ENCODE peak calls at places on chromosomes 11 and 22, in four cellular contexts. O is Daoy; V is CD4-positive, CD25-positive, alpha-beta regulatory T cell; Z is activated naive CD8-positive, alpha-beta T cell treated with anti-CD3 and anti-CD28 coated beads for 36 hours. W is an unnamed sample.

GRCh38 chr11:43575931-43576833 is 104.4 kb upstream of the HSD17B12 start:
- DNase-seq in V (no peak), Z (no peak), O (no peak), W (no peak)

GRCh38 chr11:118621898-118622375 is 14.5 kb downstream of the PHLDB1 start:
- DNase-seq in Z (no peak), V (no peak), O (no peak), W (no peak)

GRCh38 chr11:1749787-1750351 is 526 bp downstream of the IFITM10 start:
- DNase-seq in O (peak), Z (no peak), V (no peak), W (no peak)

GRCh38 chr11:61120099-61120864 is 18.0 kb downstream of the CD5 start:
- DNase-seq in Z (no peak), V (peak), O (no peak), W (no peak)

GRCh38 chr11:10993186-10993585 is 135.3 kb upstream of the ZBED5 start:
- DNase-seq in Z (no peak), V (no peak), O (no peak), W (no peak)

GRCh38 chr11:66868726-66869291 is 11.9 kb downstream of the LRFN4 start:
- DNase-seq in Z (peak), O (peak), V (peak), W (no peak)

GRCh38 chr22:30127749-30128166 is 47.5 kb downstream of the HORMAD2 start:
- DNase-seq in O (no peak), V (no peak), Z (no peak), W (no peak)

GRCh38 chr22:30432520-30432919 is 7.0 kb downstream of the MTFP1 start:
- DNase-seq in Z (no peak), O (no peak), V (no peak), W (no peak)

GRCh38 chr11:61855939-61856730 is 28.0 kb downstream of the FADS2 start:
- DNase-seq in O (no peak), Z (no peak), V (no peak), W (no peak)

GRCh38 chr11:1437500-1437899 is 47.8 kb downstream of the BRSK2 start:
- DNase-seq in Z (no peak), V (no peak), O (peak), W (no peak)

GRCh38 chr11:36817336-36817965 is 219.4 kb upstream of the RAG2 start:
- DNase-seq in V (no peak), O (peak), Z (no peak), W (no peak)

GRCh38 chr22:39233736-39234120 is 11.1 kb downstream of the PDGFB start:
- DNase-seq in Z (no peak), O (no peak), V (no peak), W (no peak)

GRCh38 chr11:86615495-86615894 is 56.9 kb downstream of the ME3 start:
- DNase-seq in O (no peak), Z (no peak), V (no peak), W (no peak)

GRCh38 chr11:113329725-113330124 is 15.3 kb downstream of the TTC12 start:
- DNase-seq in Z (no peak), O (no peak), V (no peak), W (no peak)

GRCh38 chr11:95764267-95764898 is 25.2 kb downstream of the FAM76B start:
- DNase-seq in Z (no peak), O (peak), V (peak), W (peak)

GRCh38 chr11:62500066-62501035 is 46.3 kb downstream of the AHNAK start:
- DNase-seq in V (no peak), Z (no peak), O (no peak), W (no peak)

GRCh38 chr11:119436093-119436492 is 13.1 kb upstream of the THY1 start:
- DNase-seq in Z (no peak), O (no peak), V (no peak), W (no peak)

GRCh38 chr11:9607511-9607899 is 34.0 kb downstream of the WEE1 start:
- DNase-seq in Z (no peak), V (no peak), O (no peak), W (no peak)

GRCh38 chr11:33735426-33736147 is 636 bp downstream of the CD59 start:
- DNase-seq in O (peak), V (peak), Z (peak), W (peak)

W was measured in KG1.